ENCODE peak calls at places on chromosomes 5 and 9, in seven cellular contexts. O, M, I, H, R, A and Z are unnamed samples.

GRCh38 chr9:89719202-89719601 is 114.4 kb downstream of the GADD45G start:
- ATAC-seq in A (no peak), R (peak; percentile 73), M (no peak), H (no peak), O (no peak), I (no peak), Z (no peak)

GRCh38 chr5:104430977-104431620 is 868.5 kb upstream of the NUDT12 start:
- ATAC-seq in R (no peak), H (no peak), M (no peak), O (no peak), A (no peak), I (no peak), Z (no peak)

GRCh38 chr9:90894956-90895687 is 93.5 kb downstream of the SYK start:
- ATAC-seq in M (no peak), H (peak; percentile 36), R (no peak), O (no peak), I (no peak), A (no peak), Z (no peak)

GRCh38 chr5:13566903-13567339 is 377.6 kb downstream of the DNAH5 start:
- ATAC-seq in H (no peak), M (no peak), I (no peak), O (no peak), R (no peak), A (no peak), Z (no peak)

GRCh38 chr9:16367605-16368424 is 502.7 kb downstream of the BNC2 start:
- ATAC-seq in R (no peak), I (no peak), O (no peak), M (no peak), H (no peak), A (no peak), Z (no peak)

GRCh38 chr9:86586144-86586494 is 231.9 kb upstream of the TUT7 start:
- ATAC-seq in I (no peak), O (no peak), H (no peak), M (no peak), A (no peak), R (peak; percentile 59), Z (no peak)

GRCh38 chr9:100601216-100601615 is 23.3 kb downstream of the CAVIN4 start:
- ATAC-seq in I (peak; percentile 48), R (peak; percentile 20), O (peak; percentile 69), H (peak; percentile 66), A (no peak), M (no peak), Z (no peak)

GRCh38 chr5:122229551-122229950 is 82.5 kb upstream of the SNCAIP start:
- ATAC-seq in H (no peak), R (no peak), M (no peak), O (no peak), I (no peak), A (no peak), Z (no peak)

GRCh38 chr5:1127991-1128785 is 16.3 kb upstream of the SLC12A7 start:
- ATAC-seq in R (peak; percentile 2), H (no peak), A (no peak), M (no peak), O (peak; percentile 41), I (no peak), Z (peak; percentile 9)

GRCh38 chr5:42642006-42642405 is 114.6 kb upstream of the CCDC152 start:
- ATAC-seq in M (no peak), H (no peak), I (no peak), A (no peak), R (no peak), O (no peak), Z (no peak)

GRCh38 chr5:23466401-23466886 is 41.0 kb upstream of the PRDM9 start:
- ATAC-seq in A (no peak), I (no peak), H (no peak), O (no peak), R (peak; percentile 84), M (no peak), Z (no peak)

GRCh38 chr5:58490397-58491072 is 700 bp upstream of the GAPT start:
- ATAC-seq in H (no peak), M (no peak), I (no peak), O (peak; percentile 18), A (no peak), R (no peak), Z (no peak)

GRCh38 chr9:38009035-38009501 is 60.0 kb downstream of the SHB start:
- ATAC-seq in R (no peak), M (no peak), I (no peak), A (no peak), O (no peak), H (no peak), Z (no peak)

GRCh38 chr9:16150501-16150900 is 597.7 kb downstream of the CCDC171 start:
- ATAC-seq in A (no peak), R (no peak), H (no peak), I (no peak), O (peak; percentile 64), M (peak; percentile 66), Z (no peak)

GRCh38 chr5:122137702-122138101 is 8.4 kb downstream of the ZNF474 start:
- ATAC-seq in R (no peak), A (peak; percentile 79), I (no peak), H (no peak), O (no peak), M (no peak), Z (no peak)

GRCh38 chr9:130688070-130688469 is 5.5 kb upstream of the EXOSC2 start:
- ATAC-seq in I (no peak), R (no peak), M (no peak), H (no peak), A (no peak), O (no peak), Z (no peak)

GRCh38 chr5:36389245-36389644 is 87.5 kb upstream of the RANBP3L start:
- ATAC-seq in R (peak; percentile 78), I (no peak), H (peak; percentile 77), A (no peak), M (no peak), O (peak; percentile 57), Z (no peak)